ENCODE peak calls at places on chromosomes 7 and 10, in nine cellular contexts. K, I, E, U, Q, H, V, Z and B are unnamed samples.

GRCh38 chr10:75926763-75927162 is 495.3 kb downstream of the LRMDA start:
- DNase-seq in K (no peak), I (no peak), E (no peak), U (no peak), Q (peak; percentile 2), H (no peak), V (no peak), Z (peak; percentile 19), B (no peak)

GRCh38 chr7:155660059-155660757 is 15.7 kb downstream of the RBM33 start:
- DNase-seq in K (no peak), I (no peak), E (no peak), U (peak; percentile 41), Q (no peak), H (no peak), V (no peak), Z (peak; percentile 37), B (peak; percentile 50)

GRCh38 chr7:106283831-106284515 is 810 bp downstream of the NAMPT start:
- DNase-seq in K (peak; percentile 44), I (peak; percentile 53), E (no peak), U (peak; percentile 46), Q (peak; percentile 47), H (peak; percentile 63), V (peak; percentile 54), Z (peak; percentile 37), B (peak; percentile 43)

GRCh38 chr10:101052285-101052684 is 9.5 kb upstream of the KAZALD1 start:
- DNase-seq in K (peak; percentile 69), I (no peak), E (no peak), U (peak; percentile 75), Q (no peak), H (no peak), V (peak; percentile 46), Z (peak; percentile 80), B (peak; percentile 61)

GRCh38 chr7:66952343-66953043 is 31.5 kb downstream of the TMEM248 start:
- DNase-seq in K (peak; percentile 48), I (no peak), E (peak; percentile 73), U (peak; percentile 81), Q (no peak), H (no peak), V (no peak), Z (peak; percentile 77), B (peak; percentile 67)

GRCh38 chr10:108132303-108132702 is 967.8 kb upstream of the SORCS1 start:
- DNase-seq in K (no peak), I (no peak), E (no peak), U (peak; percentile 56), Q (no peak), H (peak; percentile 23), V (no peak), Z (no peak), B (no peak)

GRCh38 chr10:88920198-88920597 is 32.4 kb downstream of the ACTA2 start:
- DNase-seq in K (no peak), I (no peak), E (no peak), U (peak; percentile 32), Q (no peak), H (no peak), V (no peak), Z (peak; percentile 31), B (peak; percentile 74)

GRCh38 chr10:75650648-75651047 is 219.2 kb downstream of the LRMDA start:
- DNase-seq in K (no peak), I (no peak), E (no peak), U (no peak), Q (no peak), H (no peak), V (no peak), Z (no peak), B (no peak)

GRCh38 chr10:1774796-1775195 is 37.5 kb upstream of the ADARB2 start:
- DNase-seq in K (no peak), I (no peak), E (no peak), U (no peak), Q (no peak), H (no peak), V (no peak), Z (no peak), B (no peak)

GRCh38 chr10:59432207-59432900 is 70.0 kb upstream of the FAM13C start:
- DNase-seq in K (peak; percentile 40), I (no peak), E (no peak), U (peak; percentile 94), Q (no peak), H (no peak), V (no peak), Z (peak; percentile 19), B (peak; percentile 15)

GRCh38 chr10:23362879-23363787 is 18.5 kb upstream of the C10orf67 start:
- DNase-seq in K (no peak), I (no peak), E (no peak), U (no peak), Q (peak; percentile 16), H (no peak), V (no peak), Z (no peak), B (no peak)

GRCh38 chr10:102413053-102413705 is 5.4 kb downstream of the PSD start:
- DNase-seq in K (no peak), I (no peak), E (no peak), U (no peak), Q (peak; percentile 84), H (no peak), V (no peak), Z (no peak), B (no peak)

DNA sequence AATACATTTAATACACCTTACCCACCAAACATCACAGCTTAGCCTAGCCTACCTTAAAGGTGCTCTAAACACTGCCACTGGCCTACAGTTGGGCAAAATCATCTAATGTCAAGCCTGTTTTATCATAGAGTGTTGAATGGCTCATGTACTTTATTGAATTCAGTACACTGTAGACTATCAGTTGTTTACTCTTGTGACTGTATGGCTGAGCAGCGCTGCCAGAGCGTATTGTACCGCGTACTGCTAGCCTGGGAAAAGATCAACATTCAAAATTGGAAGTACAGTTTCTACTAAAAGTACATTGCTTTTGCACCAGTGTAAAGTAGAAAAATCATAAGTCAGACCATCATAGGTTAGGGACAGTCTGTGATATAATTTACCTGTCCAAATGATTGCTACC is 226.8 kb downstream of the PRPF18 start:
- DNase-seq in K (no peak), I (no peak), E (no peak), U (no peak), Q (no peak), H (no peak), V (no peak), Z (no peak), B (no peak)
- TF ChIP-seq CTCF in K (no peak), I (no peak), E (no peak), U (no peak), Q (no peak), H (no peak), V (no peak), Z (no peak), B (no peak)

DNA sequence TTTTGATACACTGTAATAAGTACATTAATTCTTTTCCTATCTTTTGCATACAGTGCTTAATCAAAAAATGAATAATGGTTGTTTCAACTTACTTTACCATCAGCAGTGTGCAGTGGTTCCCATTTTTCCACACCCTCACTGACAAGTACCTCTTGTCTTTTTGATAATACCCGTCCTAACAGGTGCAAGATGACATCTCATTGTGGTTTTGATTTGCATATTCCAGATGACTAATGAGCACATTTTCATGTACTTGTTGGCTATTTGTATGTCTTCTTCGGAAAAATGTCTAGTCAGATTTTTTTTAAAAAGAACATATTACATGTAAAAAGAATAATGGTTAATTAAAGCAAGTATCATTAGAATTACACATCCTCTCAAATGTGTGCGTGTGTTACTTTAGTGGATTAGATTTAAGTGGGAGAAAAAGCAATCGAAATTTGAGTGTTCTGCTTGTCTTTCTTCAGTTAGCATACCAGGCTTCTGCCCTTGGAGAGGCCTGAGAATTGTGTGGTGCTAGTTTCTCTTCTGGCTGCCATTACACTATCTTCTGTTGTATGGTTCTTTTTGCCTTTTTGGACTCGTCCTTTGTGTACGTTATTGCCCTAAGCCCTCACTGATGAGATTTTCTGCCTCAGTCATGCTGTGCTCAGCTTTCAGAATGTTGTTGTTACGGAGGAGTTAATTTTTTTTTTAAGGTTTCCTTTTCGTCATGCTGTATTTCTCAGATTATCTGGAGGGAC is 291.2 kb downstream of the AUTS2 start:
- DNase-seq in K (no peak), I (no peak), E (no peak), U (no peak), Q (peak; percentile 74), H (no peak), V (no peak), Z (no peak), B (no peak)
- H3K4me3 ChIP-seq in K (no peak overlapping the region), I (peak overlapping the region; percentile 13), E (no peak overlapping the region), U (no peak overlapping the region), Q (peak overlapping the region; percentile 62), H (no peak overlapping the region), V (no peak overlapping the region), Z (no peak overlapping the region), B (no peak overlapping the region)

DNA sequence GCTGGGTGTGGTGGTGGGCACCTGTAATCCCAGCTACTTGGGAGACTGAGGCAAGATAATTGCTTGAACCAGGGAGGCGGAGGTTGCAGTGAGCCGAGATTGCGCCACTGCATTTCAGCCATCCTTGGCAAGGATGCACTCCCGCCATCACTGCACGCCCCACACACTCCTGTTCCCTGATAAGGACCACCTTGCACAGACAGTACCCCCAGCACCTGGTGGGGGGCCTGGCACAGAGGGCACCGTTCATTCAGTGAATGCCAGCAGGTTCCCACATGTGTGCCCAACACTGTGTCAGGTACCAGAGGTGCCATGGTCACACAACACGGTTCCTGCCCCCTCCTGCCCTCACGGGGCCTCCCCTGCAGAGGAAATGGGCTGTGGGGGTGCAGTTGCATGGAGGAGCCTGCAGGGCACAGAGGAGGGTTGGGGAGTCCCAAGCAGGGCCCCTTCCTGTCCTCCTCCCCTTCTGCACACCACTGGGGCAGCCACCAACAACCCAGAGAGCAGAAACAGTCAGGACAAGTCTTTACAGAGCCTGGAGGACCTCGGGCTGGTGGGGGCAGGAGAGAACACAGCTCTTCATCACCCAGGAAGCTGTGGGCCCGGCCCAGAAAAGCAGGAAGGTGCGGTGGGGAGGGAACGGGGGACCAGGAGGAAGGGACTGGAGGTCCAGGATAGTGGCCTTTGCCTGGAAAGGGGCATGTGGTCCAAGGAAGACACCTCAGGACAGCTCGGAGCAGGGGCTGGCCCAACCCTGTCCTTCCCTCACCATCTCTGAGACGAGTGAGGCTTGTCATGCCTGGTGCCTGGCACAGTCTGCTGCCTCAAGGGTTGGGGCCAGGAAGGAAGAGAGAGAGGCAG is 7.1 kb downstream of the CRYGN start:
- DNase-seq in K (no peak), I (no peak), E (no peak), U (peak; percentile 55), Q (peak; percentile 33), H (no peak), V (no peak), Z (no peak), B (no peak)
- TF ChIP-seq CTCF in K (peak; percentile 20), I (no peak), E (no peak), U (peak; percentile 33), Q (peak; percentile 15), H (peak; percentile 9), V (no peak), Z (no peak), B (peak; percentile 38)

DNA sequence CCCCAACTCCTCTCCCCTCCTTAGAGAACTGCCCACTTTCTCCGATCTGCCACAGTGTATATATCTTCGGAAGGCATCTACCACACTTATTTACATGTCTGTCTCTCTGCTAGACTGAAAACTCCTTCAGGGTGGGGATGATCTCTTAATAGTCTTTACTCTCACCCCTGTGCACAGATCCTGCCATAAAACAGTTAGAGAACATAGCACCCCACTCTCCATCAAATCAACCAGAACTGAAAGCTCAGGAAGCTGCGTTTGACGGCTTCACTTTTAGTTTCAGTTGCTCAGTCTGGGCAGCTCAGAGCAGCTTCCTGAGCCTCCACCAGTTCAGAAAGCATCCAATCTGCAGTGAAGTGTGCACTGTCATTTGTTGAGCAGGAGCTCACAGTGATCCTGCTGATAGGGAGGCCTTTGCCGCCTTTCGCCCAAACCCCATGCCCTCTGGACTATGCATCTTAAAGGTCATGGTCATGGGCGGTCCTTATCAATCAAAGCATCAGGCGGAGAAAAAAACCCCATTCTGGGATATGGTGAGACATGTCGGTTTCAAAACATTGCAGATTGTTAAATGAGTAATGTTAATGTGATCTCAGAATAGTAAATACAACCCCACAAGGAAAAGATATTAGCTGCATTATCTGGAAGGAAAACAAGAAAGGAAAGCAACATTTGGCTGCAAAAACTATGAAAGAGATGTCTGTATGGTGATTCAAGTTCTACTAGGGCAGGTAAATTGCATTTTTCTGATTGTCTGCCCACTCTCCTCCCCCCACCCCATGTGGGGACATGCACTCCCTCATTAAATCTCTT is 167.1 kb upstream of the ADO start:
- DNase-seq in K (no peak), I (no peak), E (no peak), U (peak; percentile 66), Q (peak; percentile 82), H (peak; percentile 47), V (no peak), Z (peak; percentile 61), B (peak; percentile 70)
- H3K4me3 ChIP-seq in K (no peak overlapping the region), I (peak overlapping the region; percentile 31), E (no peak overlapping the region), U (no peak overlapping the region), Q (peak overlapping the region; percentile 63), H (peak overlapping the region; percentile 12), V (peak overlapping the region; percentile 29), Z (peak overlapping the region; percentile 50), B (peak overlapping the region; percentile 28)